ENCODE peak calls at places on chromosomes 16 and 17, in eight cellular contexts. M is stomach, K is heart left ventricle, D is adrenal gland, P is uterus, A is breast epithelium, N is tibial nerve, G is transverse colon. Q is an unnamed sample.

GRCh38 chr16:73020409-73020884 is 27.5 kb downstream of the ZFHX3 start:
- DNase-seq in M (peak; percentile 90), K (peak; percentile 90), D (peak; percentile 63), P (no peak), A (no peak), N (peak; percentile 77), G (peak; percentile 69), Q (peak; percentile 68)

GRCh38 chr16:11190585-11191565 is 65.1 kb downstream of the SOCS1 start:
- DNase-seq in M (no peak), K (no peak), D (no peak), P (no peak), A (no peak), N (no peak), G (no peak), Q (no peak)

GRCh38 chr17:9334536-9335446 is 240.8 kb downstream of the STX8 start:
- DNase-seq in M (no peak), K (no peak), D (no peak), P (no peak), A (no peak), N (no peak), G (no peak), Q (no peak)

GRCh38 chr17:37571674-37572073 is 37.5 kb downstream of the SYNRG start:
- DNase-seq in M (no peak), K (no peak), D (no peak), P (no peak), A (no peak), N (no peak), G (no peak), Q (no peak)

GRCh38 chr17:41567317-41567716 is 4.5 kb downstream of the KRT9 start:
- DNase-seq in M (no peak), K (no peak), D (no peak), P (no peak), A (no peak), N (no peak), G (no peak), Q (no peak)

GRCh38 chr17:50110591-50111349 is 15.6 kb downstream of the PDK2 start:
- DNase-seq in M (no peak), K (peak; percentile 86), D (peak; percentile 87), P (no peak), A (no peak), N (no peak), G (no peak), Q (peak; percentile 90)

GRCh38 chr16:89598199-89598598 is 15.2 kb upstream of the DPEP1 start:
- DNase-seq in M (no peak), K (no peak), D (no peak), P (no peak), A (no peak), N (no peak), G (no peak), Q (no peak)

GRCh38 chr17:59378621-59379194 is 47.3 kb downstream of the YPEL2 start:
- DNase-seq in M (no peak), K (no peak), D (no peak), P (peak; percentile 60), A (no peak), N (no peak), G (peak; percentile 44), Q (no peak)

GRCh38 chr16:74580828-74581227 is 26.1 kb downstream of the GLG1 start:
- DNase-seq in M (no peak), K (no peak), D (no peak), P (no peak), A (no peak), N (no peak), G (no peak), Q (no peak)

GRCh38 chr16:88784074-88784855 is 755 bp downstream of the PIEZO1 start:
- DNase-seq in M (peak; percentile 66), K (peak; percentile 81), D (no peak), P (peak; percentile 85), A (peak; percentile 76), N (peak; percentile 57), G (peak; percentile 74), Q (no peak)

GRCh38 chr17:74530751-74531150 is 524 bp downstream of the CD300LB start:
- DNase-seq in M (no peak), K (no peak), D (no peak), P (peak; percentile 0), A (no peak), N (no peak), G (no peak), Q (no peak)

GRCh38 chr16:29848420-29849297 is 14.4 kb downstream of the CDIPT start:
- DNase-seq in M (peak; percentile 81), K (peak; percentile 85), D (peak; percentile 83), P (peak; percentile 70), A (peak; percentile 67), N (peak; percentile 42), G (peak; percentile 88), Q (peak; percentile 50)

GRCh38 chr17:78438271-78438691 is 59.8 kb downstream of the PGS1 start:
- DNase-seq in M (no peak), K (no peak), D (no peak), P (no peak), A (no peak), N (no peak), G (no peak), Q (no peak)

GRCh38 chr17:82640046-82640445 is 8.2 kb downstream of the WDR45B start:
- DNase-seq in M (no peak), K (no peak), D (no peak), P (no peak), A (no peak), N (no peak), G (no peak), Q (no peak)

DNA sequence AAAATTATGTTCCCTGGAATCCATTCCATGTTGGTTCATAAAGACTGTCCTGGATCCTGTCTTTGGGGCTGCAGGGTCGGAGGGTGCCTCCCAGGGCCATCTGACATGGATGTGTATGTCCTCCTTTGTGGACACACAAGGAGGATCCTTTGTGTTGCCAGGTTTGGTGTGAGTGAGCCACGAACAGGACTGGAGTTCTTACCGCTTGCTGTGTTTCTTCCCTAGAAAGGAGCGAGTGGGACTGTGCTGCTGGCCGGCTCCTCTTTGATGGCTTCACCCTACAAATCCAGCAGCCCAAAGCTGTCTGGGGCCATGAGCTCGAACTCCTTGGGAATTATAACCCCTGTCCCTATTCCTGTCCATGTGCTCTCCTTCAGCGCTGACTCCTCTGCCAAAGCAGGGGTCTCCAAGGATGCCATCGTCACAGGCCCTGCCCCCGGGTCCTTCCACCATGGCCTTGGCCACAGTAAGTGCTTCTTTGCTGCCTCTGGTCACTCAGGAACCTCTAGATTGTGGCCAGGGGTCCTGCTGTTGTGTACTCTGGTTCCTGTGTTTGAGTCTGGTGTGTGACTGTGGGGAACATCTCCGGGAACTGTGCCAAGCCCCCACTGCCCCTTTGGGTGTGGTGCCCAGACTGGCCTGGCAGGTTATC is 29.5 kb downstream of the UBN1 start:
- DNase-seq in M (no peak), K (no peak), D (no peak), P (no peak), A (no peak), N (no peak), G (no peak), Q (no peak)
- TF ChIP-seq POLR2A in M (no peak), K (no peak), D (no peak), P (no peak), A (no peak), N (no peak), G (no peak), Q (no peak)

GRCh38 chr16:54935411-54936085 is 4.9 kb downstream of the IRX5 start:
- DNase-seq in M (no peak), K (no peak), D (no peak), P (no peak), A (no peak), N (no peak), G (no peak), Q (no peak)
- H3K27me3 ChIP-seq in M (peaks cover 88% of the 10 kb centered on the region), K (peaks cover 80% of the 10 kb centered on the region), D (peaks cover 90% of the 10 kb centered on the region), P (peaks cover 78% of the 10 kb centered on the region), A (no peaks in the 10 kb centered on the region), N (peaks cover 18% of the 10 kb centered on the region), G (peaks cover 98% of the 10 kb centered on the region), Q (peaks cover 87% of the 10 kb centered on the region)

GRCh38 chr17:63538693-63539595 is 11.3 kb upstream of the DCAF7 start:
- DNase-seq in M (no peak), K (no peak), D (no peak), P (no peak), A (peak; percentile 33), N (no peak), G (no peak), Q (no peak)

GRCh38 chr17:63535640-63536039 is 12.5 kb downstream of the KCNH6 start:
- DNase-seq in M (no peak), K (no peak), D (no peak), P (no peak), A (no peak), N (no peak), G (no peak), Q (no peak)

GRCh38 chr17:63540581-63540980 is 9.7 kb upstream of the DCAF7 start:
- DNase-seq in M (no peak), K (no peak), D (no peak), P (no peak), A (no peak), N (no peak), G (no peak), Q (no peak)

GRCh38 chr17:63537001-63537400 is 13.3 kb upstream of the DCAF7 start:
- DNase-seq in M (no peak), K (no peak), D (no peak), P (no peak), A (no peak), N (no peak), G (no peak), Q (no peak)

DNA sequence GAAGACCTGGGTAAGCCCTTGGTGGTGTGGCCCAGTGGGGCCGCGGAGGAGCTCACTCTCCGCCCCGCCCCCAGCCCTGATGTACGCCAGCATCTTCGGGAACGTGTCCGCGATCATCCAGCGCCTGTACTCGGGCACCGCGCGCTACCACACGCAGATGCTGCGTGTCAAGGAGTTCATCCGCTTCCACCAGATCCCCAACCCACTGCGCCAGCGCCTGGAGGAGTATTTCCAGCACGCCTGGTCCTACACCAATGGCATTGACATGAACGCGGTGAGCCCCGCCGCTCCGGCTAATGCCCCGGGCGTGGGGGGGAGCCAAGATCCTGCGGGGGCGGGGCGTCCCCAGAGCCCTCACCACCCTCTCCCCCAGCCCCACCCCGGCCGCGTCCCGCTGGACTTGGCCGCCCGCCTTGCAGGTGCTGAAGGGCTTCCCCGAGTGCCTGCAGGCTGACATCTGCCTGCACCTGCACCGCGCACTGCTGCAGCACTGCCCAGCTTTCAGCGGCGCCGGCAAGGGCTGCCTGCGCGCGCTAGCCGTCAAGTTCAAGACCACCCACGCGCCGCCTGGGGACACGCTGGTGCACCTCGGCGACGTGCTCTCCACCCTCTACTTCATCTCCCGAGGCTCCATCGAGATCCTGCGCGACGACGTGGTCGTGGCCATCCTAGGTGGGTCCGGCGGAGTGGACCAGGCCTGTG is 12.1 kb upstream of the DCAF7 start:
- DNase-seq in M (no peak), K (no peak), D (no peak), P (no peak), A (peak; percentile 47), N (no peak), G (no peak), Q (no peak)
- H3K4me3 ChIP-seq in M (peak overlapping the region; percentile 10), K (no peak overlapping the region), D (no peak overlapping the region), P (no peak overlapping the region), A (no peak overlapping the region), N (no peak overlapping the region), G (no peak overlapping the region), Q (no peak overlapping the region)

DNA sequence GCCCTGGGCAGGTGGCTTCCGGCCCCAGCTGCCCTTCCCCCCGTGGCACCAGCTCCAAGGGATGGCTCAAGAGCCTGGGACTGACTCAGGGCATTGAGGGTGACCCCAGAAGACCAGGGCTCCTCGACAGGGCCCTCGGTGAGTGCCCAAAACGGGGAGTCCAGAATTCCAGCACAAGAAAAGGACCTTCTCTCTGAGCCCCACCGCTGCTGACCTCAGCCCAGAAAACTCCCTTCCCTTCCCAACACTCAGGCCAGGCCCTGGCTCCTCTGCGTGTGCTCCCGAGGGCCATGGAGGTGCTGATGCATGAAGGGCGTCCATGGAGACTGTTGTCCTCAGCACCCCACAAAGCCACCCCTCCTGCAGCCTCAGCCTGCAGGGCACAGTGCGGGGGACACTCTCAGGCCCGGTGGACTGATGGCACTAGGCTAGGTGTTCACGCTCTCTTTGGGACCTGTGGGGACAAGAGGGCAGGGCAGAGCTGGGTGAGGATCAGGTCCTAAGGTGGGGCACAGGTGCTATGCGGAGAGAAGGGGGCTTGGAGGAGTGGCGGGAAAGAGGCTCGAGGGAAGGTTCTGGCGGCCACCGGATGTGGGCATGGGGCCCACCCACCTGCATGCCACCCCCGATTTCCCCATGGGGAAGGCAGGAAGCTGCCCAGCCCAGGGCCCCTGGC is 4.3 kb upstream of the TSPOAP1 start:
- DNase-seq in M (no peak), K (no peak), D (no peak), P (no peak), A (no peak), N (no peak), G (no peak), Q (no peak)
- TF ChIP-seq POLR2A in M (no peak), K (no peak), D (no peak), P (no peak), A (no peak), N (no peak), G (no peak), Q (no peak)